ENCODE peak calls at places on chromosome 1, in seven cellular contexts. Y, F, S, J, R, L and T are unnamed samples.

GRCh38 chr1:36905941-36906340 is 128.4 kb downstream of the GRIK3 start:
- DNase-seq in Y (no peak), F (no peak), S (no peak), J (no peak), R (no peak), L (no peak), T (no peak)

GRCh38 chr1:232561381-232561780 is 68.6 kb downstream of the SIPA1L2 start:
- DNase-seq in Y (no peak), F (no peak), S (no peak), J (no peak), R (no peak), L (no peak), T (no peak)

GRCh38 chr1:63593887-63594617 is 841 bp downstream of the PGM1 start:
- DNase-seq in Y (peak), F (peak), S (peak), J (peak), R (peak), L (peak), T (no peak)

GRCh38 chr1:16977377-16977776 is 3.0 kb downstream of the MFAP2 start:
- DNase-seq in Y (no peak), F (no peak), S (no peak), J (no peak), R (no peak), L (no peak), T (no peak)

GRCh38 chr1:117312453-117313138 is 54.7 kb upstream of the MAN1A2 start:
- DNase-seq in Y (peak), F (peak), S (no peak), J (peak), R (no peak), L (peak), T (peak)

GRCh38 chr1:107687846-107688753 is 276.9 kb downstream of the VAV3 start:
- DNase-seq in Y (no peak), F (peak), S (no peak), J (peak), R (no peak), L (peak), T (peak)

GRCh38 chr1:162899422-162900168 is 38.6 kb upstream of the CCDC190 start:
- DNase-seq in Y (peak), F (no peak), S (no peak), J (peak), R (peak), L (peak), T (no peak)

GRCh38 chr1:50329332-50329932 is 93.8 kb downstream of the DMRTA2 start:
- DNase-seq in Y (peak), F (no peak), S (no peak), J (no peak), R (no peak), L (peak), T (no peak)

GRCh38 chr1:61447339-61448016 is 277.5 kb downstream of the TM2D1 start:
- DNase-seq in Y (no peak), F (no peak), S (no peak), J (no peak), R (no peak), L (no peak), T (no peak)

GRCh38 chr1:50438945-50439344 is 15.7 kb upstream of the DMRTA2 start:
- DNase-seq in Y (no peak), F (no peak), S (no peak), J (no peak), R (no peak), L (peak), T (no peak)

GRCh38 chr1:1782399-1783221 is 4.3 kb upstream of the NADK start:
- DNase-seq in Y (peak), F (peak), S (peak), J (peak), R (peak), L (peak), T (no peak)

GRCh38 chr1:231993968-231994455 is 367.4 kb downstream of the DISC1 start:
- DNase-seq in Y (no peak), F (no peak), S (no peak), J (no peak), R (no peak), L (no peak), T (no peak)

GRCh38 chr1:206635983-206636354 is 633 bp downstream of the DYRK3 start:
- DNase-seq in Y (peak), F (peak), S (no peak), J (no peak), R (no peak), L (peak), T (no peak)

GRCh38 chr1:32195972-32196823 is 4.2 kb upstream of the CCDC28B start:
- DNase-seq in Y (peak), F (no peak), S (no peak), J (peak), R (no peak), L (peak), T (no peak)

GRCh38 chr1:32426489-32427255 is 32.4 kb upstream of the BSDC1 start:
- DNase-seq in Y (no peak), F (no peak), S (no peak), J (peak), R (no peak), L (peak), T (no peak)

GRCh38 chr1:114286960-114287359 is 133.3 kb upstream of the SYT6 start:
- DNase-seq in Y (no peak), F (no peak), S (no peak), J (no peak), R (no peak), L (no peak), T (no peak)

GRCh38 chr1:17520041-17520440 is 19.5 kb upstream of the ARHGEF10L start:
- DNase-seq in Y (no peak), F (no peak), S (no peak), J (no peak), R (no peak), L (no peak), T (no peak)

GRCh38 chr1:164667600-164667999 is 108.6 kb downstream of the PBX1 start:
- DNase-seq in Y (no peak), F (no peak), S (no peak), J (no peak), R (no peak), L (no peak), T (no peak)

GRCh38 chr1:172429324-172430127 is 9.0 kb downstream of the C1orf105 start:
- DNase-seq in Y (peak), F (peak), S (no peak), J (peak), R (peak), L (peak), T (no peak)

GRCh38 chr1:41274827-41275519 is 32.9 kb upstream of the SCMH1 start:
- DNase-seq in Y (no peak), F (no peak), S (no peak), J (no peak), R (no peak), L (peak), T (no peak)

GRCh38 chr1:93459126-93459525 is 11.2 kb downstream of the FNBP1L start:
- DNase-seq in Y (no peak), F (no peak), S (no peak), J (peak), R (no peak), L (peak), T (no peak)

GRCh38 chr1:62436039-62436465 is 797 bp upstream of the USP1 start:
- DNase-seq in Y (no peak), F (no peak), S (no peak), J (no peak), R (no peak), L (no peak), T (no peak)

GRCh38 chr1:43986712-43987111 is 4.7 kb upstream of the CCDC24 start:
- DNase-seq in Y (no peak), F (no peak), S (no peak), J (no peak), R (no peak), L (no peak), T (no peak)

GRCh38 chr1:225494789-225495359 is 67.0 kb upstream of the LBR start:
- DNase-seq in Y (no peak), F (no peak), S (no peak), J (no peak), R (no peak), L (no peak), T (no peak)

GRCh38 chr1:25031966-25032667 is 102.0 kb upstream of the RUNX3 start:
- DNase-seq in Y (peak), F (no peak), S (no peak), J (peak), R (peak), L (peak), T (no peak)

GRCh38 chr1:8986814-8987190 is 39.4 kb downstream of the SLC2A7 start:
- DNase-seq in Y (no peak), F (no peak), S (no peak), J (no peak), R (no peak), L (no peak), T (no peak)

GRCh38 chr1:99726818-99727217 is 39.6 kb downstream of the FRRS1 start:
- DNase-seq in Y (no peak), F (no peak), S (no peak), J (no peak), R (no peak), L (no peak), T (no peak)

GRCh38 chr1:153192697-153193096 is 10.5 kb upstream of the LELP1 start:
- DNase-seq in Y (no peak), F (no peak), S (no peak), J (no peak), R (no peak), L (no peak), T (no peak)
- TF ChIP-seq CTCF in Y (peak), F (no peak), S (peak), J (no peak), R (no peak), L (no peak), T (peak)

GRCh38 chr1:200448034-200448762 is 38.4 kb upstream of the ZNF281 start:
- DNase-seq in Y (no peak), F (no peak), S (no peak), J (no peak), R (no peak), L (no peak), T (no peak)
- TF ChIP-seq CTCF in Y (no peak), F (no peak), S (no peak), J (no peak), R (no peak), L (no peak), T (no peak)

GRCh38 chr1:18673976-18674375 is 43.3 kb downstream of the PAX7 start:
- DNase-seq in Y (no peak), F (no peak), S (no peak), J (no peak), R (no peak), L (no peak), T (no peak)
- TF ChIP-seq CTCF in Y (no peak), F (peak), S (no peak), J (no peak), R (no peak), L (no peak), T (peak)

GRCh38 chr1:48470506-48470905 is 1.5 kb downstream of the SPATA6 start:
- DNase-seq in Y (no peak), F (no peak), S (peak), J (peak), R (peak), L (peak), T (no peak)
- TF ChIP-seq CTCF in Y (no peak), F (no peak), S (no peak), J (no peak), R (no peak), L (no peak), T (no peak)

GRCh38 chr1:13935336-13935735 is 235.3 kb downstream of the PRDM2 start:
- DNase-seq in Y (no peak), F (no peak), S (no peak), J (no peak), R (no peak), L (no peak), T (no peak)

GRCh38 chr1:13926556-13926955 is 226.6 kb downstream of the PRDM2 start:
- DNase-seq in Y (no peak), F (no peak), S (no peak), J (no peak), R (no peak), L (no peak), T (no peak)

GRCh38 chr1:13927736-13928135 is 227.7 kb downstream of the PRDM2 start:
- DNase-seq in Y (no peak), F (no peak), S (no peak), J (no peak), R (no peak), L (no peak), T (no peak)

GRCh38 chr1:13930151-13930550 is 230.2 kb downstream of the PRDM2 start:
- DNase-seq in Y (no peak), F (peak), S (no peak), J (peak), R (no peak), L (no peak), T (no peak)
- TF ChIP-seq CTCF in Y (no peak), F (no peak), S (no peak), J (peak), R (no peak), L (peak), T (peak)